ENCODE peak calls at places on chromosomes 2 and 18, in seven cellular contexts. F, P, Z, D, E, U and S are unnamed samples.
A peak's percentile ranks its signal among the peaks of the same experiment; 100 is the strongest.

GRCh38 chr2:17543848-17544645 is 3.6 kb downstream of the VSNL1 start:
- DNase-seq in F (peak; percentile 55), P (no peak), Z (peak; percentile 16), D (no peak), E (peak; percentile 88), U (no peak), S (no peak)

GRCh38 chr2:120826716-120827410 is 91.2 kb downstream of the GLI2 start:
- DNase-seq in F (no peak), P (no peak), Z (no peak), D (no peak), E (no peak), U (no peak), S (no peak)

GRCh38 chr2:174593574-174594203 is 3.9 kb downstream of the WIPF1 start:
- DNase-seq in F (peak; percentile 90), P (no peak), Z (no peak), D (peak; percentile 62), E (no peak), U (peak; percentile 64), S (no peak)

GRCh38 chr18:79766308-79766707 is 31.4 kb upstream of the KCNG2 start:
- DNase-seq in F (no peak), P (no peak), Z (peak; percentile 54), D (no peak), E (no peak), U (no peak), S (no peak)

GRCh38 chr2:43898958-43899346 is 60.2 kb downstream of the ABCG8 start:
- DNase-seq in F (no peak), P (no peak), Z (no peak), D (no peak), E (no peak), U (no peak), S (no peak)

GRCh38 chr2:234952270-234953115 is 676 bp downstream of the SH3BP4 start:
- DNase-seq in F (no peak), P (no peak), Z (peak; percentile 68), D (no peak), E (no peak), U (no peak), S (no peak)

GRCh38 chr2:200302940-200303727 is 3.4 kb upstream of the SPATS2L start:
- DNase-seq in F (peak; percentile 63), P (no peak), Z (no peak), D (peak; percentile 88), E (peak; percentile 99), U (no peak), S (no peak)

GRCh38 chr2:21770787-21771186 is 647.0 kb downstream of the TDRD15 start:
- DNase-seq in F (no peak), P (no peak), Z (no peak), D (no peak), E (no peak), U (no peak), S (no peak)

GRCh38 chr2:157592983-157593382 is 35.7 kb downstream of the ACVR1C start:
- DNase-seq in F (peak; percentile 10), P (no peak), Z (no peak), D (peak; percentile 1), E (peak; percentile 23), U (no peak), S (peak; percentile 0)

GRCh38 chr2:29033172-29033571 is 41.2 kb downstream of the PCARE start:
- DNase-seq in F (peak; percentile 22), P (no peak), Z (peak; percentile 69), D (no peak), E (peak; percentile 55), U (no peak), S (no peak)

GRCh38 chr2:66559672-66560071 is 124.7 kb downstream of the MEIS1 start:
- DNase-seq in F (no peak), P (no peak), Z (no peak), D (peak; percentile 49), E (peak; percentile 79), U (no peak), S (no peak)

GRCh38 chr2:202758128-202758527 is 113.4 kb downstream of the ICA1L start:
- DNase-seq in F (no peak), P (no peak), Z (no peak), D (no peak), E (no peak), U (no peak), S (no peak)

GRCh38 chr2:23528690-23529089 is 143.7 kb downstream of the KLHL29 start:
- DNase-seq in F (no peak), P (no peak), Z (no peak), D (no peak), E (no peak), U (no peak), S (no peak)

GRCh38 chr18:2855560-2856350 is 8.9 kb downstream of the EMILIN2 start:
- DNase-seq in F (no peak), P (no peak), Z (no peak), D (peak; percentile 61), E (peak; percentile 70), U (no peak), S (no peak)

GRCh38 chr2:54545700-54546450 is 89.7 kb downstream of the SPTBN1 start:
- DNase-seq in F (peak; percentile 48), P (no peak), Z (no peak), D (peak; percentile 52), E (peak; percentile 93), U (no peak), S (no peak)

GRCh38 chr2:202530038-202530437 is 104.7 kb upstream of the FAM117B start:
- DNase-seq in F (peak; percentile 14), P (no peak), Z (no peak), D (peak; percentile 75), E (no peak), U (no peak), S (no peak)

GRCh38 chr18:31077883-31078282 is 24.3 kb downstream of the DSC2 start:
- DNase-seq in F (no peak), P (no peak), Z (no peak), D (no peak), E (peak; percentile 69), U (no peak), S (no peak)

GRCh38 chr2:121999273-121999672 is 243.8 kb downstream of the TSN start:
- DNase-seq in F (peak; percentile 39), P (no peak), Z (no peak), D (peak; percentile 31), E (peak; percentile 1), U (no peak), S (no peak)

GRCh38 chr2:218075975-218076811 is 7.1 kb downstream of the RUFY4 start:
- DNase-seq in F (no peak), P (no peak), Z (peak; percentile 69), D (no peak), E (no peak), U (no peak), S (no peak)

GRCh38 chr18:41756141-41756540 is 198.9 kb upstream of the PIK3C3 start:
- DNase-seq in F (no peak), P (no peak), Z (no peak), D (no peak), E (no peak), U (no peak), S (peak; percentile 9)

GRCh38 chr2:178331474-178332431 is 119.2 kb downstream of the PRKRA start:
- DNase-seq in F (no peak), P (no peak), Z (no peak), D (no peak), E (peak; percentile 96), U (no peak), S (no peak)

GRCh38 chr2:39313575-39313974 is 69.8 kb upstream of the CDKL4 start:
- DNase-seq in F (peak; percentile 72), P (no peak), Z (no peak), D (peak; percentile 93), E (peak; percentile 7), U (no peak), S (peak; percentile 8)

GRCh38 chr2:152740743-152741328 is 22.4 kb downstream of the ARL6IP6 start:
- DNase-seq in F (peak; percentile 78), P (no peak), Z (peak; percentile 6), D (peak; percentile 65), E (peak; percentile 65), U (no peak), S (peak; percentile 28)

GRCh38 chr2:241909769-241910168 is 40.2 kb downstream of the RTP5 start:
- DNase-seq in F (no peak), P (no peak), Z (peak; percentile 26), D (no peak), E (no peak), U (no peak), S (no peak)

GRCh38 chr2:126802316-126802715 is 96.4 kb upstream of the TEX51 start:
- DNase-seq in F (no peak), P (no peak), Z (no peak), D (no peak), E (no peak), U (no peak), S (no peak)

GRCh38 chr2:114108819-114109416 is 219.0 kb downstream of the ACTR3 start:
- DNase-seq in F (no peak), P (no peak), Z (peak; percentile 14), D (no peak), E (no peak), U (no peak), S (no peak)

GRCh38 chr18:36066731-36067117 is 635 bp downstream of the RPRD1A start:
- DNase-seq in F (no peak), P (no peak), Z (peak; percentile 62), D (peak; percentile 24), E (no peak), U (no peak), S (no peak)

GRCh38 chr2:138180691-138181386 is 216.6 kb downstream of the HNMT start:
- DNase-seq in F (no peak), P (no peak), Z (no peak), D (no peak), E (no peak), U (no peak), S (no peak)

GRCh38 chr2:234422242-234422641 is 74.6 kb downstream of the ARL4C start:
- DNase-seq in F (peak; percentile 86), P (no peak), Z (no peak), D (peak; percentile 94), E (peak; percentile 96), U (peak; percentile 30), S (peak; percentile 79)